ENCODE peak calls at places on chromosomes 5 and 9, in seven cellular contexts. D is tibial artery; W is hepatocyte; B is CD8-positive, alpha-beta T cell; C is lower lobe of right lung; N is small intestine; X is breast epithelium. I is an unnamed sample.

GRCh38 chr5:68821056-68821455 is 272.8 kb upstream of the SLC30A5 start:
- DNase-seq in B (no peak), X (no peak), C (no peak), N (no peak), W (no peak), D (no peak), I (no peak)

GRCh38 chr5:77076961-77077820 is 9.9 kb downstream of the ZBED3 start:
- DNase-seq in W (peak; percentile 84), N (peak; percentile 4), C (peak; percentile 76), D (peak; percentile 43), B (no peak), X (no peak), I (peak; percentile 88)

GRCh38 chr9:87703636-87704276 is 22.2 kb upstream of the CTSL start:
- DNase-seq in X (no peak), B (no peak), W (no peak), N (no peak), D (no peak), C (no peak), I (no peak)

GRCh38 chr9:135439916-135440315 is 39.7 kb upstream of the PPP1R26 start:
- DNase-seq in N (no peak), W (no peak), X (no peak), C (no peak), D (no peak), B (no peak), I (no peak)

GRCh38 chr5:104385901-104386300 is 823.3 kb upstream of the NUDT12 start:
- DNase-seq in X (no peak), N (no peak), C (no peak), W (no peak), D (no peak), B (no peak), I (no peak)

GRCh38 chr5:6480133-6481051 is 31.7 kb downstream of the UBE2QL1 start:
- DNase-seq in C (no peak), X (no peak), B (no peak), W (no peak), D (no peak), N (no peak), I (no peak)

GRCh38 chr9:17019398-17019797 is 115.4 kb upstream of the CNTLN start:
- DNase-seq in B (no peak), W (no peak), C (no peak), X (no peak), N (no peak), D (no peak), I (no peak)

GRCh38 chr5:178149199-178149932 is 4.3 kb downstream of the NHP2 start:
- DNase-seq in D (no peak), X (no peak), N (no peak), B (no peak), C (no peak), W (no peak), I (no peak)

GRCh38 chr9:108903437-108904103 is 30.4 kb downstream of the ELP1 start:
- DNase-seq in D (no peak), B (no peak), N (no peak), C (no peak), X (no peak), W (no peak), I (no peak)

GRCh38 chr5:10489810-10490426 is 48.2 kb downstream of the ROPN1L start:
- DNase-seq in C (no peak), B (no peak), W (no peak), D (no peak), X (no peak), N (no peak), I (no peak)

GRCh38 chr9:18543406-18543965 is 69.5 kb downstream of the ADAMTSL1 start:
- DNase-seq in W (no peak), N (no peak), B (no peak), C (no peak), D (no peak), X (no peak), I (no peak)

GRCh38 chr9:69857131-69857530 is 36.5 kb downstream of the CFAP95 start:
- DNase-seq in W (no peak), B (no peak), N (no peak), C (no peak), D (no peak), X (no peak), I (no peak)

GRCh38 chr9:37732952-37733351 is 20.7 kb upstream of the TRMT10B start:
- DNase-seq in D (no peak), C (no peak), B (no peak), N (no peak), W (no peak), X (no peak), I (no peak)

GRCh38 chr5:71974622-71975021 is 132.7 kb upstream of the MAP1B start:
- DNase-seq in C (no peak), X (no peak), B (no peak), N (no peak), D (no peak), W (no peak), I (no peak)

GRCh38 chr5:146516151-146516475 is at the start of gene GPR151:
- DNase-seq in C (no peak), N (no peak), D (no peak), B (no peak), W (no peak), X (no peak), I (no peak)

GRCh38 chr5:60207031-60207430 is 313.5 kb upstream of the PDE4D start:
- DNase-seq in C (no peak), B (no peak), D (peak; percentile 25), W (no peak), N (no peak), X (no peak), I (no peak)

GRCh38 chr5:138753794-138754698 is 821 bp downstream of the CTNNA1 start:
- DNase-seq in W (peak; percentile 92), C (peak; percentile 96), B (no peak), N (peak; percentile 93), D (peak; percentile 95), X (peak; percentile 92), I (peak; percentile 96)

GRCh38 chr5:179269781-179270543 is 75.3 kb downstream of the ADAMTS2 start:
- DNase-seq in N (no peak), D (peak; percentile 20), B (no peak), W (no peak), C (peak; percentile 28), X (no peak), I (peak; percentile 60)

GRCh38 chr9:136784249-136784996 is 6.7 kb upstream of the TMEM141 start:
- DNase-seq in W (no peak), N (no peak), D (no peak), X (no peak), B (no peak), C (no peak), I (no peak)

GRCh38 chr9:133955821-133956411 is 36.2 kb downstream of the VAV2 start:
- DNase-seq in N (no peak), W (peak; percentile 75), C (peak; percentile 50), X (no peak), B (no peak), D (no peak), I (peak; percentile 22)
- H3K4me3 ChIP-seq in N (no peak overlapping the region), W (no peak overlapping the region), C (peak overlapping the region; percentile 32), X (peak overlapping the region; percentile 18), B (no peak overlapping the region), D (no peak overlapping the region), I (no peak overlapping the region)

GRCh38 chr5:157566902-157567489 is 8.6 kb downstream of the ADAM19 start:
- DNase-seq in D (peak; percentile 47), C (no peak), N (no peak), W (no peak), X (no peak), B (no peak), I (no peak)
- H3K4me1 ChIP-seq in D (peaks cover 34% of the 10 kb centered on the region), C (peaks cover 42% of the 10 kb centered on the region), N (peaks cover 5% of the 10 kb centered on the region), W (no peaks in the 10 kb centered on the region), X (no peaks in the 10 kb centered on the region), B (no peaks in the 10 kb centered on the region), I (peaks cover 26% of the 10 kb centered on the region)

GRCh38 chr9:113886471-113886870 is 10.4 kb downstream of the ZNF618 start:
- DNase-seq in W (no peak), C (no peak), N (peak; percentile 61), B (no peak), X (no peak), D (no peak), I (no peak)
- H3K4me3 ChIP-seq in W (peak overlapping the region; percentile 5), C (peak overlapping the region; percentile 42), N (peak overlapping the region; percentile 31), B (peak overlapping the region; percentile 42), X (peak overlapping the region; percentile 30), D (peak overlapping the region; percentile 47), I (peak overlapping the region; percentile 31)

GRCh38 chr9:104984121-104984520 is 56.2 kb upstream of the ABCA1 start:
- DNase-seq in B (no peak), W (no peak), D (no peak), X (no peak), N (no peak), C (no peak), I (no peak)
- H3K4me1 ChIP-seq in B (peaks cover 12% of the 10 kb centered on the region), W (no peaks in the 10 kb centered on the region), D (no peaks in the 10 kb centered on the region), X (no peaks in the 10 kb centered on the region), N (peaks cover 2% of the 10 kb centered on the region), C (peaks cover 19% of the 10 kb centered on the region), I (no peaks in the 10 kb centered on the region)